ENCODE peak calls at places on chromosome 16, in eight cellular contexts. One of them, this sample, is unnamed.

GRCh38 chr16:81204794-81205680 is 33.5 kb upstream of the BCO1 start:
- DNase-seq in DMS 273 treated with DMSO at 0.1 percent for 48 hours: peak
- DNase-seq in H1: no peak
- DNase-seq in activated CD4-positive, alpha-beta T cell treated with anti-CD3 and anti-CD28 coated beads, Interleukin-2, amount 50 U/mL, for 4 hours: peak
- DNase-seq in A549: peak
- DNase-seq in 8988T: no peak
- DNase-seq in neuronal stem cell: peak
- DNase-seq in right lobe of liver: no peak
- DNase-seq in this sample: no peak

GRCh38 chr16:21053595-21053994 is 97.1 kb downstream of the DNAH3 start:
- DNase-seq in DMS 273 treated with DMSO at 0.1 percent for 48 hours: no peak
- DNase-seq in H1: no peak
- DNase-seq in activated CD4-positive, alpha-beta T cell treated with anti-CD3 and anti-CD28 coated beads, Interleukin-2, amount 50 U/mL, for 4 hours: no peak
- DNase-seq in A549: no peak
- DNase-seq in 8988T: no peak
- DNase-seq in neuronal stem cell: no peak
- DNase-seq in right lobe of liver: no peak
- DNase-seq in this sample: no peak

GRCh38 chr16:25051446-25052160 is 36.4 kb upstream of the ARHGAP17 start:
- DNase-seq in DMS 273 treated with DMSO at 0.1 percent for 48 hours: no peak
- DNase-seq in H1: no peak
- DNase-seq in activated CD4-positive, alpha-beta T cell treated with anti-CD3 and anti-CD28 coated beads, Interleukin-2, amount 50 U/mL, for 4 hours: no peak
- DNase-seq in A549: peak
- DNase-seq in 8988T: no peak
- DNase-seq in neuronal stem cell: no peak
- DNase-seq in right lobe of liver: no peak
- DNase-seq in this sample: no peak

GRCh38 chr16:15046692-15047376 is 9.0 kb downstream of the NTAN1 start:
- DNase-seq in DMS 273 treated with DMSO at 0.1 percent for 48 hours: no peak
- DNase-seq in H1: no peak
- DNase-seq in activated CD4-positive, alpha-beta T cell treated with anti-CD3 and anti-CD28 coated beads, Interleukin-2, amount 50 U/mL, for 4 hours: no peak
- DNase-seq in A549: peak
- DNase-seq in 8988T: no peak
- DNase-seq in neuronal stem cell: no peak
- DNase-seq in right lobe of liver: no peak
- DNase-seq in this sample: no peak

GRCh38 chr16:26765087-26765486 is 301.6 kb upstream of the C16orf82 start:
- DNase-seq in DMS 273 treated with DMSO at 0.1 percent for 48 hours: no peak
- DNase-seq in H1: no peak
- DNase-seq in activated CD4-positive, alpha-beta T cell treated with anti-CD3 and anti-CD28 coated beads, Interleukin-2, amount 50 U/mL, for 4 hours: no peak
- DNase-seq in A549: peak
- DNase-seq in 8988T: no peak
- DNase-seq in neuronal stem cell: no peak
- DNase-seq in right lobe of liver: no peak
- DNase-seq in this sample: no peak

GRCh38 chr16:57612494-57612893 is 15.9 kb upstream of the ADGRG1 start:
- DNase-seq in DMS 273 treated with DMSO at 0.1 percent for 48 hours: no peak
- DNase-seq in H1: no peak
- DNase-seq in activated CD4-positive, alpha-beta T cell treated with anti-CD3 and anti-CD28 coated beads, Interleukin-2, amount 50 U/mL, for 4 hours: no peak
- DNase-seq in A549: no peak
- DNase-seq in 8988T: no peak
- DNase-seq in neuronal stem cell: no peak
- DNase-seq in right lobe of liver: no peak
- DNase-seq in this sample: no peak

GRCh38 chr16:11583171-11583570 is 3.5 kb downstream of the LITAF start:
- DNase-seq in DMS 273 treated with DMSO at 0.1 percent for 48 hours: no peak
- DNase-seq in H1: no peak
- DNase-seq in activated CD4-positive, alpha-beta T cell treated with anti-CD3 and anti-CD28 coated beads, Interleukin-2, amount 50 U/mL, for 4 hours: no peak
- DNase-seq in A549: no peak
- DNase-seq in 8988T: no peak
- DNase-seq in neuronal stem cell: no peak
- DNase-seq in right lobe of liver: no peak
- DNase-seq in this sample: no peak

GRCh38 chr16:55832788-55833583 is at the start of gene CES1:
- DNase-seq in DMS 273 treated with DMSO at 0.1 percent for 48 hours: no peak
- DNase-seq in H1: no peak
- DNase-seq in activated CD4-positive, alpha-beta T cell treated with anti-CD3 and anti-CD28 coated beads, Interleukin-2, amount 50 U/mL, for 4 hours: no peak
- DNase-seq in A549: peak
- DNase-seq in 8988T: no peak
- DNase-seq in neuronal stem cell: peak
- DNase-seq in right lobe of liver: peak
- DNase-seq in this sample: no peak

GRCh38 chr16:87982491-87983415 is 31.5 kb downstream of the BANP start:
- DNase-seq in DMS 273 treated with DMSO at 0.1 percent for 48 hours: no peak
- DNase-seq in H1: no peak
- DNase-seq in activated CD4-positive, alpha-beta T cell treated with anti-CD3 and anti-CD28 coated beads, Interleukin-2, amount 50 U/mL, for 4 hours: no peak
- DNase-seq in A549: no peak
- DNase-seq in 8988T: no peak
- DNase-seq in neuronal stem cell: no peak
- DNase-seq in right lobe of liver: peak
- DNase-seq in this sample: no peak